ENCODE peak calls at places on chromosomes 2 and 18, in four cellular contexts. One of them, this sample, is unnamed.

GRCh38 chr2:138521821-138522220 is 20.3 kb downstream of the SPOPL start:
- DNase-seq in CD8-positive, alpha-beta memory T cell: no peak
- DNase-seq in CD4-positive, CD25-positive, alpha-beta regulatory T cell: no peak
- DNase-seq in cardiac muscle cell: no peak
- DNase-seq in this sample: no peak

GRCh38 chr2:196239622-196240587 is 68.5 kb upstream of the STK17B start:
- DNase-seq in CD8-positive, alpha-beta memory T cell: peak; percentile 92
- DNase-seq in CD4-positive, CD25-positive, alpha-beta regulatory T cell: peak; percentile 64
- DNase-seq in cardiac muscle cell: no peak
- DNase-seq in this sample: peak; percentile 69

GRCh38 chr2:168192839-168193616 is 54.4 kb downstream of the STK39 start:
- DNase-seq in CD8-positive, alpha-beta memory T cell: peak; percentile 67
- DNase-seq in CD4-positive, CD25-positive, alpha-beta regulatory T cell: peak; percentile 24
- DNase-seq in cardiac muscle cell: no peak
- DNase-seq in this sample: peak; percentile 57

GRCh38 chr18:45688113-45688512 is 35.9 kb upstream of the SLC14A1 start:
- DNase-seq in CD4-positive, CD25-positive, alpha-beta regulatory T cell: no peak
- DNase-seq in CD8-positive, alpha-beta memory T cell: no peak
- DNase-seq in cardiac muscle cell: no peak
- DNase-seq in this sample: no peak

GRCh38 chr2:238895901-238896600 is 48.2 kb downstream of the TWIST2 start:
- DNase-seq in cardiac muscle cell: no peak
- DNase-seq in CD8-positive, alpha-beta memory T cell: no peak
- DNase-seq in CD4-positive, CD25-positive, alpha-beta regulatory T cell: no peak
- DNase-seq in this sample: no peak

GRCh38 chr2:120892967-120893667 is 157.4 kb downstream of the GLI2 start:
- DNase-seq in CD8-positive, alpha-beta memory T cell: peak; percentile 14
- DNase-seq in cardiac muscle cell: peak; percentile 74
- DNase-seq in CD4-positive, CD25-positive, alpha-beta regulatory T cell: no peak
- DNase-seq in this sample: no peak

GRCh38 chr2:230161180-230161579 is 58.6 kb downstream of the SP110 start:
- DNase-seq in cardiac muscle cell: no peak
- DNase-seq in CD8-positive, alpha-beta memory T cell: no peak
- DNase-seq in CD4-positive, CD25-positive, alpha-beta regulatory T cell: no peak
- DNase-seq in this sample: no peak

GRCh38 chr2:49928541-49928940 is 774.2 kb upstream of the FSHR start:
- DNase-seq in CD8-positive, alpha-beta memory T cell: no peak
- DNase-seq in CD4-positive, CD25-positive, alpha-beta regulatory T cell: no peak
- DNase-seq in cardiac muscle cell: no peak
- DNase-seq in this sample: no peak

GRCh38 chr2:8285081-8285480 is 396.8 kb upstream of the ID2 start:
- DNase-seq in CD4-positive, CD25-positive, alpha-beta regulatory T cell: no peak
- DNase-seq in cardiac muscle cell: no peak
- DNase-seq in CD8-positive, alpha-beta memory T cell: no peak
- DNase-seq in this sample: no peak

GRCh38 chr18:48073231-48073930 is 142.9 kb upstream of the SMAD2 start:
- DNase-seq in CD8-positive, alpha-beta memory T cell: no peak
- DNase-seq in CD4-positive, CD25-positive, alpha-beta regulatory T cell: no peak
- DNase-seq in cardiac muscle cell: no peak
- DNase-seq in this sample: no peak

GRCh38 chr2:102703748-102704147 is 58.1 kb upstream of the TMEM182 start:
- DNase-seq in cardiac muscle cell: peak; percentile 59
- DNase-seq in CD4-positive, CD25-positive, alpha-beta regulatory T cell: no peak
- DNase-seq in CD8-positive, alpha-beta memory T cell: no peak
- DNase-seq in this sample: peak; percentile 66

GRCh38 chr18:48899558-48900174 is 51.1 kb downstream of the SMAD7 start:
- DNase-seq in CD4-positive, CD25-positive, alpha-beta regulatory T cell: no peak
- DNase-seq in cardiac muscle cell: no peak
- DNase-seq in CD8-positive, alpha-beta memory T cell: no peak
- DNase-seq in this sample: no peak

GRCh38 chr2:120393456-120393855 is 47.5 kb downstream of the INHBB start:
- DNase-seq in CD4-positive, CD25-positive, alpha-beta regulatory T cell: no peak
- DNase-seq in cardiac muscle cell: no peak
- DNase-seq in CD8-positive, alpha-beta memory T cell: peak; percentile 19
- DNase-seq in this sample: no peak

GRCh38 chr2:32652555-32653209 is 24.8 kb downstream of the TTC27 start:
- DNase-seq in CD8-positive, alpha-beta memory T cell: no peak
- DNase-seq in cardiac muscle cell: no peak
- DNase-seq in CD4-positive, CD25-positive, alpha-beta regulatory T cell: no peak
- DNase-seq in this sample: no peak

GRCh38 chr2:32647180-32647651 is 19.4 kb downstream of the TTC27 start:
- DNase-seq in cardiac muscle cell: no peak
- DNase-seq in CD8-positive, alpha-beta memory T cell: no peak
- DNase-seq in CD4-positive, CD25-positive, alpha-beta regulatory T cell: no peak
- DNase-seq in this sample: no peak
- H3K4me3 ChIP-seq in cardiac muscle cell: no peak overlapping the region
- H3K4me3 ChIP-seq in CD8-positive, alpha-beta memory T cell: no peak overlapping the region
- H3K4me3 ChIP-seq in CD4-positive, CD25-positive, alpha-beta regulatory T cell: no peak overlapping the region
- H3K4me3 ChIP-seq in this sample: no peak overlapping the region

GRCh38 chr2:144471316-144472045 is 48.4 kb downstream of the ZEB2 start:
- DNase-seq in CD4-positive, CD25-positive, alpha-beta regulatory T cell: no peak
- DNase-seq in cardiac muscle cell: no peak
- DNase-seq in CD8-positive, alpha-beta memory T cell: no peak
- DNase-seq in this sample: no peak

GRCh38 chr2:144468823-144469595 is 50.9 kb downstream of the ZEB2 start:
- DNase-seq in CD4-positive, CD25-positive, alpha-beta regulatory T cell: no peak
- DNase-seq in cardiac muscle cell: no peak
- DNase-seq in CD8-positive, alpha-beta memory T cell: no peak
- DNase-seq in this sample: no peak

GRCh38 chr2:144470334-144470733 is 49.6 kb downstream of the ZEB2 start:
- DNase-seq in cardiac muscle cell: no peak
- DNase-seq in CD8-positive, alpha-beta memory T cell: no peak
- DNase-seq in CD4-positive, CD25-positive, alpha-beta regulatory T cell: no peak
- DNase-seq in this sample: no peak

GRCh38 chr2:144470819-144471218 is 49.1 kb downstream of the ZEB2 start:
- DNase-seq in cardiac muscle cell: no peak
- DNase-seq in CD4-positive, CD25-positive, alpha-beta regulatory T cell: no peak
- DNase-seq in CD8-positive, alpha-beta memory T cell: no peak
- DNase-seq in this sample: no peak

GRCh38 chr2:144469788-144470187 is 50.1 kb downstream of the ZEB2 start:
- DNase-seq in CD8-positive, alpha-beta memory T cell: no peak
- DNase-seq in CD4-positive, CD25-positive, alpha-beta regulatory T cell: no peak
- DNase-seq in cardiac muscle cell: no peak
- DNase-seq in this sample: no peak
- H3K4me1 ChIP-seq in CD8-positive, alpha-beta memory T cell: peaks cover 7% of the 10 kb centered on the region
- H3K4me1 ChIP-seq in CD4-positive, CD25-positive, alpha-beta regulatory T cell: peaks cover 4% of the 10 kb centered on the region
- H3K4me1 ChIP-seq in cardiac muscle cell: peaks cover 33% of the 10 kb centered on the region
- H3K4me1 ChIP-seq in this sample: no peaks in the 10 kb centered on the region

DNA sequence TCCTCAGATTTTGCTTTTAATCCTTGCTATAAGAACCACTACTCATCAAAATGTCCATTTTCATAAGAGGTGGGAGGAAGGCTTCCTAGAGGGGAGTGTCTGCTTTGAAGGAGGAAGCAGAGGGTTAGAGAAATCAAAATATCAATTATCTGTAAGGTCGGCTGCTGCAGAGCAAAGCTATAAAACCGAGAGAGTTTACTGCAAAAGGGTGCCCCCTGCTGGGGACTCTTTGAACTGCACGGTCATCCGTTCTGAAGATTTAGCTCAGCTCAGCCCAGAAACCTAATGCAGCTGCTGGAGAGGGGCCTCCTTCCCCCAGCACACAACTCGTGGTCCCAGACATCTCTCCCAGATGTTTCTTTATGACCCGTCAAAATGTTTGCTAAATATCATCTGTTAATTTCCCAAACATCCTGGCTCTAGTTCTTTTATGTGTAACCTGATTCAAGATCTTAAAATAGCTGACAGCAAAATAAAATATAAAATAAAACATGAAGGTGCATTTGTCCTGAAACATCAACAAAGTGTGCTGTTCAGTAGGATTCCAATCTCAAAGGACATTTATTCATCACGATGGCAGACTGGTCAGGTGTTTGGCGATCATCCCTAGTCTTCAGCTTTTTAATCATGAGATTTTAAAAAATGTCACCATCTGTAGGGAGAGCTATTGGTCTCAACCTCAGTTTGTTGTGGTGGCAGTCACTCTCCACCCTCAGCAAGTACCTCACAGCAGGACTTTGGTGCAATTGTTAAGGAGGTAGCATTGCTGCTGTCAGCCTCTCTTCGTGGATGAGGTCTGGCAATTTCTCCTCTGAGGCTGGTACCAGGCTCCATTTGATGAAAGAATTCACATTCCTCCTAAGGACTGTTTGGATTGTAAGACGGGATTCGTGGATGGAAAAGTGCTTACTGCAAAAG is 185.9 kb downstream of the MTX2 start:
- DNase-seq in CD8-positive, alpha-beta memory T cell: peak; percentile 81
- DNase-seq in cardiac muscle cell: peak; percentile 83
- DNase-seq in CD4-positive, CD25-positive, alpha-beta regulatory T cell: peak; percentile 46
- DNase-seq in this sample: peak; percentile 59
- H3K27ac ChIP-seq in CD8-positive, alpha-beta memory T cell: no peak overlapping the region
- H3K27ac ChIP-seq in cardiac muscle cell: no peak overlapping the region
- H3K27ac ChIP-seq in CD4-positive, CD25-positive, alpha-beta regulatory T cell: no peak overlapping the region
- H3K27ac ChIP-seq in this sample: no peak overlapping the region

GRCh38 chr2:54975598-54976507 is 74.4 kb downstream of the RTN4 start:
- DNase-seq in CD8-positive, alpha-beta memory T cell: no peak
- DNase-seq in cardiac muscle cell: peak; percentile 39
- DNase-seq in CD4-positive, CD25-positive, alpha-beta regulatory T cell: no peak
- DNase-seq in this sample: no peak

GRCh38 chr2:54975175-54975574 is 75.1 kb downstream of the RTN4 start:
- DNase-seq in cardiac muscle cell: no peak
- DNase-seq in CD8-positive, alpha-beta memory T cell: no peak
- DNase-seq in CD4-positive, CD25-positive, alpha-beta regulatory T cell: no peak
- DNase-seq in this sample: no peak

GRCh38 chr2:54981409-54981808 is 68.8 kb downstream of the RTN4 start:
- DNase-seq in cardiac muscle cell: no peak
- DNase-seq in CD4-positive, CD25-positive, alpha-beta regulatory T cell: no peak
- DNase-seq in CD8-positive, alpha-beta memory T cell: no peak
- DNase-seq in this sample: no peak

GRCh38 chr2:54979645-54980044 is 70.6 kb downstream of the RTN4 start:
- DNase-seq in cardiac muscle cell: no peak
- DNase-seq in CD4-positive, CD25-positive, alpha-beta regulatory T cell: no peak
- DNase-seq in CD8-positive, alpha-beta memory T cell: no peak
- DNase-seq in this sample: peak; percentile 33

GRCh38 chr2:54977149-54977548 is 73.1 kb downstream of the RTN4 start:
- DNase-seq in CD4-positive, CD25-positive, alpha-beta regulatory T cell: no peak
- DNase-seq in cardiac muscle cell: no peak
- DNase-seq in CD8-positive, alpha-beta memory T cell: no peak
- DNase-seq in this sample: peak; percentile 27
- H3K4me3 ChIP-seq in CD4-positive, CD25-positive, alpha-beta regulatory T cell: no peak overlapping the region
- H3K4me3 ChIP-seq in cardiac muscle cell: no peak overlapping the region
- H3K4me3 ChIP-seq in CD8-positive, alpha-beta memory T cell: no peak overlapping the region
- H3K4me3 ChIP-seq in this sample: no peak overlapping the region

DNA sequence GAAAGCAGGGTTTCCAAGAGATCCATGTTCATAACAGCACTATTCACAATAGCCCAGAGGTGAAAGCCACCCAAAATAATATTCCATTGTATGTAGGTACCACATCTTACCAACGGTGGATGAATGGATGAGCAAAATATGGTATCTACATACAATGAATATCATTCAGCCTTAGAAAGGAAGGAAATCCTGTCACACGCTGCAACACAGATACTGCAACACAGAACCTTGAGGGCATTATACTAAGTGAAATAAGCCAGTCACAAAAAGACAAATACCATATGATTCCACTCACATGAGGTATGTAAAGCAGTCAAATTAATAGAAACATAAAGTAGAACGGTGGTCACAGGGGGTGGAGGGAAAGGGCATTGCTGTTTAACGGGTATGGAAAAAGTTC is 155.7 kb downstream of the DTNB start:
- DNase-seq in CD4-positive, CD25-positive, alpha-beta regulatory T cell: no peak
- DNase-seq in cardiac muscle cell: no peak
- DNase-seq in CD8-positive, alpha-beta memory T cell: no peak
- DNase-seq in this sample: no peak
- H3K4me1 ChIP-seq in CD4-positive, CD25-positive, alpha-beta regulatory T cell: peaks cover 10% of the 10 kb centered on the region
- H3K4me1 ChIP-seq in cardiac muscle cell: no peaks in the 10 kb centered on the region
- H3K4me1 ChIP-seq in CD8-positive, alpha-beta memory T cell: peaks cover 5% of the 10 kb centered on the region
- H3K4me1 ChIP-seq in this sample: no peaks in the 10 kb centered on the region

DNA sequence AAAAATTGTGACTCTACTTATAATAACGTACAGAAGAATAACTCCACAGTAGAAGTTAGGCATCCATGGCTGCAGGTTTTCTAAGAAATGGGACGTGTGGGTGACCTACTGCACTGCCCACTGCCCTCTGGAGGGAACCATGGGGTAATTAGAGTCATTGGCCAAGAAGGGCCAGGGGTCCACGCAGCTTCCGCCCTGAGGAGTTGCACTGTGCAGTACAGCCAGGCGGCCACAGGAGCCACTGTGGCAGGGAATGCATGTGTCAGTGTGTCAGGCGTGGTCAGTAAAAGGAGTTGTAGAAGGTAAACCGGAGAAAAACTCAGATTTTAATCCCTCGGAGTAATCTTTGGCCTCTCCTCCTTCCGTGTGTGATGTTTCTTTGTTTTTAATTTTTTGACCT is 24.8 kb downstream of the NCK2 start:
- DNase-seq in CD8-positive, alpha-beta memory T cell: no peak
- DNase-seq in CD4-positive, CD25-positive, alpha-beta regulatory T cell: no peak
- DNase-seq in cardiac muscle cell: no peak
- DNase-seq in this sample: no peak
- H3K27ac ChIP-seq in CD8-positive, alpha-beta memory T cell: no peak overlapping the region
- H3K27ac ChIP-seq in CD4-positive, CD25-positive, alpha-beta regulatory T cell: peak overlapping the region; percentile 85
- H3K27ac ChIP-seq in cardiac muscle cell: no peak overlapping the region
- H3K27ac ChIP-seq in this sample: no peak overlapping the region

GRCh38 chr2:181655519-181655918 is 1.4 kb downstream of the CERKL start:
- DNase-seq in cardiac muscle cell: no peak
- DNase-seq in CD4-positive, CD25-positive, alpha-beta regulatory T cell: no peak
- DNase-seq in CD8-positive, alpha-beta memory T cell: no peak
- DNase-seq in this sample: peak; percentile 49

GRCh38 chr2:181660181-181660580 is 3.3 kb upstream of the CERKL start:
- DNase-seq in cardiac muscle cell: no peak
- DNase-seq in CD8-positive, alpha-beta memory T cell: no peak
- DNase-seq in CD4-positive, CD25-positive, alpha-beta regulatory T cell: no peak
- DNase-seq in this sample: peak; percentile 72

GRCh38 chr2:181658444-181658843 is 1.5 kb upstream of the CERKL start:
- DNase-seq in cardiac muscle cell: no peak
- DNase-seq in CD8-positive, alpha-beta memory T cell: no peak
- DNase-seq in CD4-positive, CD25-positive, alpha-beta regulatory T cell: no peak
- DNase-seq in this sample: peak; percentile 20

GRCh38 chr2:181656450-181657261 is at the start of gene CERKL:
- DNase-seq in CD8-positive, alpha-beta memory T cell: no peak
- DNase-seq in cardiac muscle cell: peak; percentile 60
- DNase-seq in CD4-positive, CD25-positive, alpha-beta regulatory T cell: no peak
- DNase-seq in this sample: peak; percentile 85

DNA sequence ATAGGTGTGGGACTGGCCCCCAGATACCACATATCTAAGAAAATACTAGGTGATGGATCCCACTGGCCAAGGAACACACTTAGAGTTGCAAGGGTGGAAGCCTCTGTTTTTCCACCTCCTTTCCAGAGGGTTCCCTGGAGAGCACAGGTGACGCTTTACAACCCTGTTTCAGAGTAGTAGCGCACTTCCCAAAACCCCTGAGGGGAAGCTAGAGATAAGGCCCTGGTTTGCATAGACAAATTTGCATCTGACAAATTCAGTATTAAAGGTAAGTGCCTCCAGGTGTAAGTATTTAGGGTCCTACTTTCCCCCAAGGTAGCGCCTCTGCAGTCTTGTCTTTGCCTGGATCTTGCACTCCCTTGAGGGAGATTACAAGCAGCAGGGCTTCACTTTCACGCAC is 474 bp upstream of the CERKL start:
- DNase-seq in cardiac muscle cell: no peak
- DNase-seq in CD4-positive, CD25-positive, alpha-beta regulatory T cell: no peak
- DNase-seq in CD8-positive, alpha-beta memory T cell: no peak
- DNase-seq in this sample: peak; percentile 8
- H3K4me3 ChIP-seq in cardiac muscle cell: peak overlapping the region; percentile 39
- H3K4me3 ChIP-seq in CD4-positive, CD25-positive, alpha-beta regulatory T cell: no peak overlapping the region
- H3K4me3 ChIP-seq in CD8-positive, alpha-beta memory T cell: no peak overlapping the region
- H3K4me3 ChIP-seq in this sample: peak overlapping the region; percentile 72